ENCODE peak calls at places on chromosomes 7 and 10, in six cellular contexts. One of them, this sample, is unnamed.

GRCh38 chr10:60303778-60304177 is 85.9 kb downstream of the ANK3 start:
- DNase-seq in mucosa of gallbladder: no peak
- DNase-seq in T-cell: no peak
- DNase-seq in WTC11: no peak
- DNase-seq in T-helper 2 cell: no peak
- DNase-seq in hepatocyte: no peak
- DNase-seq in this sample: no peak

GRCh38 chr10:119207713-119208552 is 562 bp downstream of the GRK5 start:
- DNase-seq in mucosa of gallbladder: peak; percentile 42
- DNase-seq in T-cell: peak; percentile 31
- DNase-seq in WTC11: peak; percentile 51
- DNase-seq in T-helper 2 cell: no peak
- DNase-seq in hepatocyte: peak; percentile 73
- DNase-seq in this sample: no peak

GRCh38 chr10:3468919-3469638 is 296.5 kb upstream of the PITRM1 start:
- DNase-seq in mucosa of gallbladder: peak; percentile 43
- DNase-seq in T-cell: no peak
- DNase-seq in WTC11: no peak
- DNase-seq in T-helper 2 cell: no peak
- DNase-seq in hepatocyte: peak; percentile 69
- DNase-seq in this sample: peak; percentile 55

GRCh38 chr7:122987463-122987862 is 8.0 kb downstream of the TAS2R16 start:
- DNase-seq in mucosa of gallbladder: no peak
- DNase-seq in T-cell: no peak
- DNase-seq in WTC11: no peak
- DNase-seq in T-helper 2 cell: no peak
- DNase-seq in hepatocyte: no peak
- DNase-seq in this sample: no peak

GRCh38 chr7:158751743-158752142 is 47.1 kb upstream of the NCAPG2 start:
- DNase-seq in mucosa of gallbladder: no peak
- DNase-seq in T-cell: no peak
- DNase-seq in WTC11: no peak
- DNase-seq in T-helper 2 cell: no peak
- DNase-seq in hepatocyte: no peak
- DNase-seq in this sample: no peak

GRCh38 chr10:102450374-102451104 is 804 bp downstream of the C10orf95 start:
- DNase-seq in mucosa of gallbladder: peak; percentile 87
- DNase-seq in T-cell: peak; percentile 89
- DNase-seq in WTC11: peak; percentile 80
- DNase-seq in T-helper 2 cell: peak; percentile 94
- DNase-seq in hepatocyte: peak; percentile 89
- DNase-seq in this sample: peak; percentile 87

GRCh38 chr10:84204122-84204521 is 9.8 kb downstream of the CDHR1 start:
- DNase-seq in mucosa of gallbladder: no peak
- DNase-seq in T-cell: no peak
- DNase-seq in WTC11: peak; percentile 56
- DNase-seq in T-helper 2 cell: no peak
- DNase-seq in hepatocyte: no peak
- DNase-seq in this sample: peak; percentile 63

GRCh38 chr10:91681361-91682276 is 48.7 kb upstream of the PPP1R3C start:
- DNase-seq in mucosa of gallbladder: no peak
- DNase-seq in T-cell: no peak
- DNase-seq in WTC11: no peak
- DNase-seq in T-helper 2 cell: no peak
- DNase-seq in hepatocyte: no peak
- DNase-seq in this sample: no peak

GRCh38 chr7:27110977-27111752 is 8.7 kb upstream of the HOXA2 start:
- DNase-seq in mucosa of gallbladder: no peak
- DNase-seq in T-cell: no peak
- DNase-seq in WTC11: no peak
- DNase-seq in T-helper 2 cell: no peak
- DNase-seq in hepatocyte: no peak
- DNase-seq in this sample: no peak

GRCh38 chr7:146414373-146414772 is 297.8 kb downstream of the CNTNAP2 start:
- DNase-seq in mucosa of gallbladder: no peak
- DNase-seq in T-cell: no peak
- DNase-seq in WTC11: no peak
- DNase-seq in T-helper 2 cell: no peak
- DNase-seq in hepatocyte: no peak
- DNase-seq in this sample: peak; percentile 19

GRCh38 chr10:124696446-124697392 is 47.5 kb downstream of the FAM53B start:
- DNase-seq in mucosa of gallbladder: no peak
- DNase-seq in T-cell: no peak
- DNase-seq in WTC11: no peak
- DNase-seq in T-helper 2 cell: peak; percentile 46
- DNase-seq in hepatocyte: no peak
- DNase-seq in this sample: no peak

GRCh38 chr7:36280840-36281812 is 108.5 kb upstream of the ANLN start:
- DNase-seq in mucosa of gallbladder: peak; percentile 88
- DNase-seq in T-cell: no peak
- DNase-seq in WTC11: peak; percentile 52
- DNase-seq in T-helper 2 cell: no peak
- DNase-seq in hepatocyte: peak; percentile 86
- DNase-seq in this sample: peak; percentile 78

GRCh38 chr10:119644215-119644826 is 6.9 kb upstream of the BAG3 start:
- DNase-seq in mucosa of gallbladder: no peak
- DNase-seq in T-cell: no peak
- DNase-seq in WTC11: peak; percentile 78
- DNase-seq in T-helper 2 cell: no peak
- DNase-seq in hepatocyte: peak; percentile 58
- DNase-seq in this sample: no peak

GRCh38 chr7:84877943-84878595 is 308.8 kb downstream of the SEMA3D start:
- DNase-seq in mucosa of gallbladder: no peak
- DNase-seq in T-cell: no peak
- DNase-seq in WTC11: no peak
- DNase-seq in T-helper 2 cell: no peak
- DNase-seq in hepatocyte: no peak
- DNase-seq in this sample: no peak

GRCh38 chr7:25179771-25180591 is 48.3 kb downstream of the NPVF start:
- DNase-seq in mucosa of gallbladder: peak; percentile 92
- DNase-seq in T-cell: peak; percentile 87
- DNase-seq in WTC11: peak; percentile 99
- DNase-seq in T-helper 2 cell: peak; percentile 89
- DNase-seq in hepatocyte: peak; percentile 94
- DNase-seq in this sample: peak; percentile 94

GRCh38 chr10:78263521-78263988 is 229.9 kb downstream of the RPS24 start:
- DNase-seq in mucosa of gallbladder: no peak
- DNase-seq in T-cell: no peak
- DNase-seq in WTC11: no peak
- DNase-seq in T-helper 2 cell: no peak
- DNase-seq in hepatocyte: no peak
- DNase-seq in this sample: no peak

GRCh38 chr10:58985216-58985615 is 191.2 kb upstream of the PHYHIPL start:
- DNase-seq in mucosa of gallbladder: no peak
- DNase-seq in T-cell: no peak
- DNase-seq in WTC11: no peak
- DNase-seq in T-helper 2 cell: no peak
- DNase-seq in hepatocyte: no peak
- DNase-seq in this sample: peak; percentile 32

GRCh38 chr10:133158756-133159610 is 1.0 kb upstream of the KNDC1 start:
- DNase-seq in mucosa of gallbladder: no peak
- DNase-seq in T-cell: no peak
- DNase-seq in WTC11: peak; percentile 49
- DNase-seq in T-helper 2 cell: no peak
- DNase-seq in hepatocyte: peak; percentile 85
- DNase-seq in this sample: peak; percentile 33

GRCh38 chr10:115093776-115094361 is 704 bp downstream of the ATRNL1 start:
- DNase-seq in mucosa of gallbladder: no peak
- DNase-seq in T-cell: no peak
- DNase-seq in WTC11: peak; percentile 62
- DNase-seq in T-helper 2 cell: no peak
- DNase-seq in hepatocyte: peak; percentile 35
- DNase-seq in this sample: peak; percentile 71